ENCODE peak calls at places on chromosomes 6 and 20, in ten cellular contexts. X, T, Y, D, A, Z, G, E, S and C are unnamed samples.

GRCh38 chr6:6806793-6807518 is 218.4 kb downstream of the LY86 start:
- DNase-seq in X (no peak), T (peak; percentile 41), Y (no peak), D (peak; percentile 74), A (no peak), Z (no peak), G (peak; percentile 49), E (peak; percentile 65), S (peak; percentile 59), C (no peak)

GRCh38 chr6:44661221-44661609 is 273.7 kb downstream of the CDC5L start:
- DNase-seq in X (no peak), T (no peak), Y (no peak), D (no peak), A (no peak), Z (no peak), G (no peak), E (no peak), S (no peak), C (no peak)

GRCh38 chr6:99712560-99712959 is 105.9 kb downstream of the PRDM13 start:
- DNase-seq in X (no peak), T (no peak), Y (no peak), D (no peak), A (no peak), Z (no peak), G (no peak), E (no peak), S (no peak), C (no peak)

GRCh38 chr6:119627908-119628669 is 278.5 kb upstream of the MAN1A1 start:
- DNase-seq in X (no peak), T (no peak), Y (no peak), D (peak; percentile 26), A (no peak), Z (no peak), G (no peak), E (no peak), S (no peak), C (no peak)

GRCh38 chr20:22466447-22467171 is 117.8 kb downstream of the FOXA2 start:
- DNase-seq in X (no peak), T (no peak), Y (no peak), D (no peak), A (no peak), Z (no peak), G (no peak), E (no peak), S (no peak), C (no peak)

GRCh38 chr20:59945175-59945574 is 5.0 kb downstream of the FAM217B start:
- DNase-seq in X (no peak), T (no peak), Y (no peak), D (no peak), A (no peak), Z (no peak), G (no peak), E (no peak), S (no peak), C (no peak)

GRCh38 chr20:33281550-33282146 is 1.4 kb upstream of the BPIFB1 start:
- DNase-seq in X (no peak), T (no peak), Y (no peak), D (no peak), A (no peak), Z (no peak), G (no peak), E (no peak), S (no peak), C (no peak)

GRCh38 chr6:138346302-138347195 is 31.2 kb upstream of the SMIM28 start:
- DNase-seq in X (no peak), T (no peak), Y (no peak), D (no peak), A (no peak), Z (peak; percentile 67), G (no peak), E (no peak), S (no peak), C (no peak)

GRCh38 chr6:157613011-157613522 is 210.0 kb upstream of the SNX9 start:
- DNase-seq in X (no peak), T (no peak), Y (peak; percentile 83), D (no peak), A (peak; percentile 73), Z (peak; percentile 71), G (no peak), E (peak; percentile 24), S (no peak), C (no peak)

GRCh38 chr20:24207803-24208300 is 219.3 kb upstream of the GGTLC1 start:
- DNase-seq in X (no peak), T (no peak), Y (no peak), D (no peak), A (no peak), Z (no peak), G (no peak), E (no peak), S (no peak), C (no peak)
- TF ChIP-seq POLR2A in X (no peak), T (no peak), Y (no peak), D (no peak), A (no peak), Z (no peak), G (no peak), E (no peak), S (no peak), C (no peak)

GRCh38 chr6:133889557-133890301 is 816 bp downstream of the TCF21 start:
- DNase-seq in X (peak; percentile 33), T (no peak), Y (no peak), D (no peak), A (no peak), Z (no peak), G (no peak), E (no peak), S (peak; percentile 45), C (no peak)
- TF ChIP-seq CTCF in X (no peak), T (no peak), Y (no peak), D (no peak), A (no peak), Z (no peak), G (no peak), E (no peak), S (no peak), C (no peak)

GRCh38 chr6:84773133-84773430 is 8.7 kb upstream of the TBX18 start:
- DNase-seq in X (no peak), T (no peak), Y (no peak), D (no peak), A (peak; percentile 50), Z (peak; percentile 49), G (no peak), E (no peak), S (no peak), C (no peak)

GRCh38 chr6:84772428-84773132 is 8.2 kb upstream of the TBX18 start:
- DNase-seq in X (no peak), T (no peak), Y (no peak), D (no peak), A (peak; percentile 36), Z (no peak), G (no peak), E (no peak), S (no peak), C (no peak)

GRCh38 chr6:84776392-84776791 is 12.0 kb upstream of the TBX18 start:
- DNase-seq in X (no peak), T (no peak), Y (no peak), D (no peak), A (no peak), Z (no peak), G (no peak), E (no peak), S (no peak), C (no peak)

GRCh38 chr6:84773431-84774173 is 9.2 kb upstream of the TBX18 start:
- DNase-seq in X (no peak), T (no peak), Y (no peak), D (no peak), A (peak; percentile 68), Z (peak; percentile 70), G (peak; percentile 28), E (no peak), S (peak; percentile 41), C (no peak)

DNA sequence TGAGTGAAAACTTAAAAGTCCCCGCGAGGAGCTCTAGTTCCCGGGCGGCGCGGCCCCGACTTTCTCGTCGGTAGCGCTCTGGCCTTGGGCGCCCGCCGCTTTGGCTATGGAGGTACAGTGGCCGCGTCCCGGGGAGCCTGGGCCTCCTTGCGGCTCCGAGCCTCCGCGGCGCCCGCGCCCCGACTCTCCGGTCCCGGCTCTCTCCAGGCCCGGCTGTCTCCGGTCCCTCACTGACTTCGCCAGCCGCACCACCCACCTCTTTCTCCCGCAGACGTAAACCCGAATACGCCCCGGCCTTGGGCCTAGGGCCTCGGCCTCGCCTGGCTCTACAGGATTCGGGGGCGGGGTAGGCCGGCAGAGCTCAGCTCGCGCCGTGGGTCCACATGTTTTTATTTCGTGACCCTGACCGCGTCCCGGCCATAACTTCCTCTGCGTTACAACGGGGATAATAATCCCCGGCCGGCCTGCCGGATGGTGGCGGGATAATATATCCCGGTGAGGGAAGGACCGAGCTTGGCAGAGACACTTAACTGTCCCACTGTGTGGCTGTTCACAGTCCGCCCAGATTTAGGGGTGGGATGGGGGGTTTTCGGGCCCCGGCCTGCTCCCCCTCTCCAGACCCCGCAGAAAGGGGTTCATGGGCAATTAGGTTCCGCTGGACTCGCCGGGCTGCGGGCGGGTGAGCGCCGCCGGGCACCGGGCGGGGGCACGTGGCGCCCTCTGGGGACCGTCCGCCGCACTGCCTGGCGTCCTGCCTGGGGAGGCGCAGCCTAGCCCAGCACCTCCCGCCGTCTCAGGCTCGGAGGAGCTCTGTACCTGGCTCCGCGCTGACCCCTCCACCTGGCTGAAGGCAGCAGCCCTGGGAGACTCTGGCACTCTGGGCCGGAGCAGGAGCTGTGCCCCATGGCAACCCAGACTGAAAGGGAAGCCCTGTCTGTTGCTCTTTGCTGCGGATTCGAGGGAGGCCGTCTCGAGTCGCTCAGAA is 10.1 kb upstream of the TBX18 start:
- DNase-seq in X (no peak), T (no peak), Y (no peak), D (peak; percentile 45), A (peak; percentile 80), Z (peak; percentile 79), G (peak; percentile 38), E (no peak), S (peak; percentile 47), C (no peak)
- H3K27ac ChIP-seq in X (no peak overlapping the region), T (no peak overlapping the region), Y (peak overlapping the region; percentile 64), D (no peak overlapping the region), A (peak overlapping the region; percentile 99), Z (no peak overlapping the region), G (peak overlapping the region; percentile 87), E (no peak overlapping the region), S (peak overlapping the region; percentile 65), C (peak overlapping the region; percentile 62)

DNA sequence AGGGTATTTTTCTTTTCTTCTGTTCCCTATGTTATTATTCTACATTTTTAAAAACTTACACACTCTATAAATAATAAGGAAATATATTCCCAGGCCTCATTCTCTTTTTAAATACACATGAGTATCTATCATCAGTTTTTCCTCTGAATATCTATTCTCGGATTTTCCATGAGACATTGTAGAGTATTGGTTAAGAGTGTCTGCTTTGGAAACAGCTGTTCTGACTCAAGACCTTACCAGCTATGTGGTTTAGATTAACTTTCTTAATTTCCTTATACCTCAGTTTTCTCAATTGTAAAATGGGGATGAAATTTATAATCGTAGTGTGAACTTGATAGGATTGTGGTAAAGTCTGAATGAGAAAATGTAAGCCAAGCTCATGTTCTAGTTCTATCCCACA is 234.4 kb upstream of the CITED2 start:
- DNase-seq in X (no peak), T (no peak), Y (no peak), D (no peak), A (no peak), Z (no peak), G (no peak), E (no peak), S (no peak), C (no peak)
- TF ChIP-seq POLR2A in X (no peak), T (no peak), Y (no peak), D (no peak), A (no peak), Z (no peak), G (no peak), E (no peak), S (no peak), C (no peak)